ENCODE peak calls at places on chromosomes 4 and X, in seven cellular contexts. Y is endothelial cell of umbilical vein, U is upper lobe of left lung, C is A549, I is breast epithelium, D is heart left ventricle, L is HCT116. O is an unnamed sample.

GRCh38 chr4:26197018-26197779 is 123.6 kb upstream of the RBPJ start:
- DNase-seq in C (peak), D (no peak), U (peak), I (no peak), L (peak), Y (no peak), O (peak)

GRCh38 chr4:74501579-74501978 is 56.6 kb downstream of the AREG start:
- DNase-seq in L (no peak), D (no peak), I (no peak), U (no peak), Y (peak), C (no peak), O (peak)

GRCh38 chrX:44972132-44972531 is 99.1 kb downstream of the KDM6A start:
- DNase-seq in L (no peak), D (no peak), C (no peak), Y (no peak), U (no peak), I (no peak), O (no peak)

GRCh38 chrX:13092455-13092941 is 48.1 kb upstream of the FAM9C start:
- DNase-seq in Y (no peak), C (no peak), L (no peak), D (no peak), I (no peak), U (peak), O (no peak)

GRCh38 chr4:93103042-93103441 is 725.5 kb upstream of the ATOH1 start:
- DNase-seq in L (no peak), Y (no peak), D (no peak), I (no peak), U (no peak), C (no peak), O (no peak)

GRCh38 chr4:122047706-122048425 is 96.0 kb upstream of the TRPC3 start:
- DNase-seq in L (no peak), Y (no peak), C (no peak), U (no peak), I (no peak), D (no peak), O (no peak)

GRCh38 chrX:9341305-9342201 is 123.3 kb upstream of the TBL1X start:
- DNase-seq in L (no peak), Y (peak), U (peak), D (peak), C (peak), I (no peak), O (no peak)

GRCh38 chr4:151573945-151574344 is 165.0 kb downstream of the FHIP1A start:
- DNase-seq in L (no peak), C (no peak), I (no peak), D (no peak), U (peak), Y (no peak), O (no peak)

GRCh38 chr4:108700358-108700757 is 50.0 kb downstream of the OSTC start:
- DNase-seq in D (no peak), C (no peak), L (no peak), Y (no peak), U (no peak), I (no peak), O (no peak)

GRCh38 chr4:158172196-158172557 is 648 bp downstream of the GASK1B start:
- DNase-seq in Y (no peak), D (no peak), L (no peak), C (no peak), I (no peak), U (no peak), O (no peak)

GRCh38 chr4:52946811-52947210 is 84.7 kb downstream of the RASL11B start:
- DNase-seq in U (no peak), I (no peak), Y (no peak), L (no peak), D (no peak), C (no peak), O (no peak)

GRCh38 chrX:144732588-144732987 is 514.7 kb upstream of the SPANXN1 start:
- DNase-seq in L (no peak), C (no peak), Y (no peak), U (no peak), I (no peak), D (no peak), O (peak)

GRCh38 chr4:169791527-169792156 is 33.9 kb upstream of the HPF1 start:
- DNase-seq in U (no peak), I (no peak), Y (peak), D (no peak), L (peak), C (peak), O (peak)

GRCh38 chrX:123121241-123121640 is 62.8 kb upstream of the GRIA3 start:
- DNase-seq in U (no peak), L (no peak), D (no peak), I (no peak), Y (no peak), C (no peak), O (no peak)

GRCh38 chr4:169079942-169080827 is 70.1 kb upstream of the CBR4 start:
- DNase-seq in D (peak), C (no peak), L (no peak), Y (peak), U (peak), I (peak), O (peak)

GRCh38 chr4:185716008-185716976 is 95.7 kb downstream of the SORBS2 start:
- DNase-seq in D (no peak), Y (no peak), U (peak), L (no peak), C (no peak), I (no peak), O (no peak)

GRCh38 chr4:158016511-158016910 is 156.3 kb downstream of the GASK1B start:
- DNase-seq in D (no peak), Y (peak), C (no peak), I (no peak), L (no peak), U (no peak), O (no peak)

GRCh38 chr4:40448875-40449274 is 113.7 kb downstream of the CHRNA9 start:
- DNase-seq in L (no peak), Y (no peak), D (no peak), I (no peak), C (no peak), U (peak), O (no peak)

GRCh38 chrX:153571159-153571908 is 27.6 kb downstream of the CCNQ start:
- DNase-seq in Y (no peak), L (no peak), C (no peak), U (no peak), I (no peak), D (no peak), O (no peak)

GRCh38 chrX:102712967-102713677 is 874 bp downstream of the GPRASP2 start:
- DNase-seq in Y (peak), U (peak), D (no peak), L (no peak), I (peak), C (peak), O (peak)
- TF ChIP-seq POLR2A in Y (no peak), U (no peak), D (no peak), L (no peak), I (no peak), C (no peak), O (no peak)

GRCh38 chr4:36244257-36245084 is at the start of gene ARAP2:
- DNase-seq in Y (no peak), U (peak), D (peak), I (peak), C (peak), L (peak), O (peak)
- TF ChIP-seq POLR2A in Y (no peak), U (peak), D (no peak), I (no peak), C (no peak), L (peak), O (no peak)

DNA sequence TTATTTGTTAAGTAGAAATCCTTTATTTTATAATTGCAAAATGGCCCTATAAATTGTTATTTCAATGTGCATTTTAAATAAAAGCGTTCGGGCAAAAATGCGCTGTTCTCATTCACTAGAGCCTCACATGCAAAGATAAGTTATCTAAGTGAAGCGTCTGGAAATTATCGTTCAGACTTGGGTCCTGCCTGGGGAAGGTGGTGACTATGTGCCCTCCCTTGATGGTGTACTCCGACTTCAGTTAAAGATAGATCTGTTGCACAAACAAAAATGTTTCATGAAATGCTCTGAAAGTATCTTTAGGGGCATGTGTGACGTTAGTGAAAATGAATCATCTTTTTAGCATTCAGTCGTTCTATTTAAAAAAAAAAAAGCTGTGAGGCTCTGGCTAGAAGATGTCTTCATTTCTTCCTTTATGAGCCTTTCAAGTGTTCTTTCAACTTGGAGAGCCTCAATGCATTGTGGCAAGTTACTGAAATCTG is 82.8 kb downstream of the AFF1 start:
- DNase-seq in D (no peak), C (no peak), Y (no peak), U (no peak), I (no peak), L (no peak), O (no peak)
- TF ChIP-seq POLR2A in D (no peak), C (no peak), Y (no peak), U (no peak), I (no peak), L (no peak), O (no peak)

GRCh38 chrX:134460005-134460860 is at the start of gene HPRT1:
- DNase-seq in C (peak), D (peak), L (peak), U (peak), I (peak), Y (peak), O (peak)
- TF ChIP-seq POLR2A in C (peak), D (peak), L (no peak), U (peak), I (no peak), Y (peak), O (peak)

GRCh38 chr4:2733001-2733843 is 22.9 kb downstream of the TNIP2 start:
- DNase-seq in Y (no peak), I (no peak), D (no peak), L (no peak), C (no peak), U (no peak), O (no peak)
- TF ChIP-seq POLR2A in Y (no peak), I (no peak), D (no peak), L (no peak), C (no peak), U (no peak), O (no peak)

GRCh38 chrX:116306218-116306617 is 130.2 kb upstream of the SLC6A14 start:
- DNase-seq in I (no peak), L (no peak), U (no peak), Y (no peak), D (no peak), C (no peak), O (no peak)
- TF ChIP-seq POLR2A in I (no peak), L (no peak), U (no peak), Y (no peak), D (no peak), C (no peak), O (no peak)